ENCODE peak calls at places on chromosome 9, in six cellular contexts. E, J, Z, Q, D and G are unnamed samples.

GRCh38 chr9:135928731-135929655 is 21.6 kb upstream of the CAMSAP1 start:
- DNase-seq in E (no peak), J (no peak), Z (no peak), Q (no peak), D (no peak), G (no peak)

GRCh38 chr9:120383999-120384924 is 195.7 kb downstream of the CDK5RAP2 start:
- DNase-seq in E (no peak), J (no peak), Z (peak), Q (peak), D (peak), G (no peak)

GRCh38 chr9:99778308-99778707 is 43.4 kb upstream of the NR4A3 start:
- DNase-seq in E (no peak), J (peak), Z (peak), Q (peak), D (peak), G (no peak)

GRCh38 chr9:120668399-120668798 is 45.9 kb downstream of the MEGF9 start:
- DNase-seq in E (no peak), J (no peak), Z (no peak), Q (no peak), D (no peak), G (no peak)

GRCh38 chr9:112020680-112021596 is 124.3 kb downstream of the UGCG start:
- DNase-seq in E (no peak), J (no peak), Z (no peak), Q (peak), D (peak), G (peak)

GRCh38 chr9:96519095-96519494 is 69.1 kb downstream of the HABP4 start:
- DNase-seq in E (no peak), J (no peak), Z (no peak), Q (no peak), D (no peak), G (no peak)

GRCh38 chr9:124708070-124708469 is 63.0 kb downstream of the NR6A1 start:
- DNase-seq in E (no peak), J (no peak), Z (no peak), Q (no peak), D (peak), G (peak)

GRCh38 chr9:88041447-88041846 is 67.1 kb upstream of the CDK20 start:
- DNase-seq in E (no peak), J (no peak), Z (no peak), Q (peak), D (peak), G (no peak)

GRCh38 chr9:124010665-124011321 is 775 bp upstream of the LHX2 start:
- DNase-seq in E (peak), J (peak), Z (no peak), Q (peak), D (peak), G (no peak)

GRCh38 chr9:113042884-113043657 is 13.5 kb downstream of the ZFP37 start:
- DNase-seq in E (no peak), J (no peak), Z (no peak), Q (peak), D (peak), G (peak)

GRCh38 chr9:27227192-27227591 is 69.8 kb downstream of the EQTN start:
- DNase-seq in E (no peak), J (no peak), Z (peak), Q (peak), D (no peak), G (peak)

GRCh38 chr9:98263080-98263479 is 7.6 kb upstream of the TBC1D2 start:
- DNase-seq in E (no peak), J (no peak), Z (no peak), Q (peak), D (no peak), G (peak)

GRCh38 chr9:93567271-93567959 is 9.0 kb upstream of the PHF2 start:
- DNase-seq in E (peak), J (peak), Z (no peak), Q (peak), D (no peak), G (no peak)

GRCh38 chr9:80030801-80031200 is 459.0 kb downstream of the TLE4 start:
- DNase-seq in E (no peak), J (no peak), Z (no peak), Q (no peak), D (peak), G (peak)

GRCh38 chr9:18786936-18787658 is 245.9 kb downstream of the SAXO1 start:
- DNase-seq in E (no peak), J (no peak), Z (peak), Q (peak), D (peak), G (no peak)

GRCh38 chr9:116269250-116269649 is 115.7 kb downstream of the PAPPA start:
- DNase-seq in E (peak), J (no peak), Z (peak), Q (peak), D (peak), G (no peak)

GRCh38 chr9:37972346-37972745 is 68.4 kb upstream of the SLC25A51 start:
- DNase-seq in E (no peak), J (no peak), Z (no peak), Q (peak), D (peak), G (no peak)

GRCh38 chr9:112558978-112559377 is 72.4 kb downstream of the KIAA1958 start:
- DNase-seq in E (no peak), J (no peak), Z (no peak), Q (no peak), D (no peak), G (no peak)

GRCh38 chr9:113898151-113898550 is 22.0 kb downstream of the ZNF618 start:
- DNase-seq in E (no peak), J (no peak), Z (no peak), Q (no peak), D (no peak), G (no peak)

GRCh38 chr9:88812938-88813670 is 178.2 kb upstream of the S1PR3 start:
- DNase-seq in E (no peak), J (no peak), Z (no peak), Q (no peak), D (no peak), G (no peak)

GRCh38 chr9:123322771-123323481 is 33.1 kb upstream of the CRB2 start:
- DNase-seq in E (peak), J (no peak), Z (no peak), Q (no peak), D (no peak), G (no peak)

GRCh38 chr9:79107911-79108676 is 463.7 kb upstream of the TLE4 start:
- DNase-seq in E (no peak), J (no peak), Z (no peak), Q (peak), D (peak), G (no peak)

GRCh38 chr9:116160676-116161571 is 7.3 kb downstream of the PAPPA start:
- DNase-seq in E (no peak), J (no peak), Z (no peak), Q (no peak), D (no peak), G (no peak)

GRCh38 chr9:2420488-2421056 is 201.0 kb upstream of the VLDLR start:
- DNase-seq in E (no peak), J (no peak), Z (no peak), Q (no peak), D (no peak), G (no peak)

GRCh38 chr9:121783523-121784507 is 132.4 kb downstream of the DAB2IP start:
- DNase-seq in E (no peak), J (no peak), Z (no peak), Q (no peak), D (no peak), G (peak)
- H3K4me3 ChIP-seq in E (no peak), J (no peak), Z (no peak), Q (no peak), D (no peak), G (no peak)

DNA sequence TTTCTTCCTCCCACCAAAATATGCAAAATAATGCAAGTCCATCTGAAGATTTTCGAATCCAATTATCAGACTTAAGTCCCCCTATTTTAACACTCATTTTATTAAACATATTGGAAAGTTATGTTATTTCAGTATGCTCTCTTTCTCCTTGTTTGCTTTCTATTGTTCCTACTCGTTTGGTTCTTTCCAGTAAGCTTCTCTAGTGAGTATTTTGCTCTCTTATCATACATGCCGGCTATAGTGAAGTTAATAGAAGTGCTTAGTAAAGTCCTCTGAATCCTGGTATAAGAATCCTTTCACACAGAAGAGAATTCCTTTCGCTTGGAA is 496 bp downstream of the ALDH1A1 start:
- DNase-seq in E (no peak), J (no peak), Z (no peak), Q (no peak), D (no peak), G (no peak)
- H3K27ac ChIP-seq in E (no peak), J (no peak), Z (no peak), Q (no peak), D (no peak), G (no peak)

DNA sequence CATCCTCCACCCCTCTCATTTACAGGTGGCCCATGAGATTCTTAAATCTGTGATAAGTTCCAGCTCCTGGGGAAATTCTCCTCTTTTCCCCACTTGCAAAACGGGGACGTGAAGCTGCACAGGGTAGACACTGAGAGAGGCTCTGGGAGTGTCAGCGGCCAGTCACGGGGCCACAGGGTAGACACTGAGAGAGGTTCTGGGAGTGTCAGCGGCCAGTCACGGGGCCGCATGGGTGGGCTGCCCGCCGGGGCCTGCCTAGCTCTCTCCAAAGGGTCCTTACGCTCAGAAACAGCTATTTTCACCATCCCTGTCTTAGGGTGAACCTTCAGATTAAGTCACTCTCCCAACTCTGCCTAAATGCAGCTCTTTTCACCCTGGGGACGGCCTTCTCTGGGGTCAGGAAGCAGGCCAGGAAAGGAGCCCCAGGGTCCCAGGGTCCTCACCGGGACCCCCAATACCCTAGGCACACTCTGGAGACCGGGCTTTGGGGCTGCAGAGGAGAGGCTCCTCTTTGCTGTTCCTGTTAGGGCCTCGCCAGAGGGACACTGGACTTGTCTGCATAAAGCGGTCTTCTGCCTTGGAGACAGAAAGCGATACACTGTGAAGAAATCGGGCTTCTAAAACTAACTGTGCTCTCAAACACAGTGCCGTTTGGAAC is 1.5 kb downstream of the FAM78A start:
- DNase-seq in E (no peak), J (no peak), Z (no peak), Q (no peak), D (no peak), G (no peak)
- H3K4me3 ChIP-seq in E (peak), J (no peak), Z (no peak), Q (no peak), D (no peak), G (no peak)

GRCh38 chr9:110650261-110650660 is 18.3 kb upstream of the MUSK start:
- DNase-seq in E (peak), J (no peak), Z (peak), Q (peak), D (peak), G (peak)

GRCh38 chr9:110655723-110656641 is 12.6 kb upstream of the MUSK start:
- DNase-seq in E (no peak), J (no peak), Z (peak), Q (peak), D (no peak), G (no peak)

GRCh38 chr9:110648698-110649097 is 19.9 kb upstream of the MUSK start:
- DNase-seq in E (no peak), J (no peak), Z (no peak), Q (no peak), D (no peak), G (no peak)

DNA sequence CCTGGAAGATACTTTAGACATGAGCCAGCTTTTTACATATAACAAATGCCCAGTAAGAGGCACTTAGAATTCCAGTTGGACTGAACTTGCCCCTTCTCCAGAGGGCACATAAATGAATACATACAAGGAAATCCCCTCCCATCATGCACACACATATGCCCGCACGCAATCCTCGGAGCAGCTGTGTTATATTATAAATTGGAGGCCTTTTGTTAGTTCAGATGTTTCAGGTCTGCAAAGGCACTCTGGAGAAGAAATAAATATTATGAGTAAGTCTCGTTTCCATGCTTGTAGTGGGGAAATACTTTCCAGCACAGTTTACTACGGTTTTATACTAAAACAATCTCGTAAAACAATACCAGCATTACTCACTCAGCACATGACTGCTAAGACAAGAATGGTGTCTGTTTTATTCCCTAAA is 17.6 kb upstream of the MUSK start:
- DNase-seq in E (no peak), J (no peak), Z (peak), Q (peak), D (peak), G (peak)
- H3K27ac ChIP-seq in E (no peak), J (no peak), Z (peak), Q (peak), D (peak), G (peak)

GRCh38 chr9:78074385-78075291 is 43.0 kb upstream of the GNAQ start:
- DNase-seq in E (no peak), J (no peak), Z (no peak), Q (peak), D (peak), G (no peak)
- H3K4me3 ChIP-seq in E (no peak), J (no peak), Z (no peak), Q (no peak), D (no peak), G (no peak)

DNA sequence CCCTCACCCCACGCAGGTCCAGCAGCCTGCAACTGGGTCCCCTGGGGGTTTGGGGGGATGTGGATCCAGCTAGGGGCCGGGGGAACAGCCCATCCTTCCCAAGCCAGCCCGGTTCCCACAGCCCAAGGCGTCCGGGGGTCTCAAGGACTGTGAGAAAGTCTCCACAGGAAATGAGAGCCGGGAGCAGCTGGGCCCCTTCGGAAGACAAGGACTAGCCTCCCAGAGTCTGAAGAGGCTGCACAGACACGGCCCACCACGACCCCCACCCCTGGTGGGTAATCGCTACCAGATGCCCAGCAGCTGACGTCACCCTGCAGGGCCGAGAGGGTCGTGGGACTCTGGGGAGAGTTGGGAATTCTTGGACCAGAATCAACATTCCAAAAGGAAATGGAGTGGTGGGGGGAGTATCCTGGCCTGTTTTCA is 10.5 kb downstream of the SH2D3C start:
- DNase-seq in E (no peak), J (no peak), Z (peak), Q (no peak), D (peak), G (no peak)
- H3K27ac ChIP-seq in E (peak), J (no peak), Z (peak), Q (no peak), D (peak), G (no peak)

GRCh38 chr9:137070201-137070905 is at the start of gene SAPCD2:
- DNase-seq in E (peak), J (peak), Z (peak), Q (peak), D (peak), G (peak)
- H3K4me3 ChIP-seq in E (peak), J (peak), Z (peak), Q (peak), D (peak), G (peak)

GRCh38 chr9:133134419-133135190 is 13.6 kb upstream of the RALGDS start:
- DNase-seq in E (no peak), J (no peak), Z (no peak), Q (peak), D (no peak), G (no peak)
- H3K27ac ChIP-seq in E (peak), J (peak), Z (peak), Q (peak), D (peak), G (peak)

GRCh38 chr9:128102196-128102595 is 25.3 kb downstream of the PTGES2 start:
- DNase-seq in E (no peak), J (no peak), Z (no peak), Q (no peak), D (no peak), G (no peak)

GRCh38 chr9:128101231-128101641 is 26.3 kb downstream of the PTGES2 start:
- DNase-seq in E (no peak), J (no peak), Z (no peak), Q (no peak), D (no peak), G (no peak)

GRCh38 chr9:128100581-128100980 is 26.9 kb downstream of the PTGES2 start:
- DNase-seq in E (no peak), J (no peak), Z (no peak), Q (no peak), D (no peak), G (no peak)

GRCh38 chr9:128102861-128103588 is 24.5 kb downstream of the PTGES2 start:
- DNase-seq in E (no peak), J (no peak), Z (no peak), Q (no peak), D (no peak), G (no peak)

GRCh38 chr9:128101690-128102089 is 25.8 kb downstream of the PTGES2 start:
- DNase-seq in E (no peak), J (no peak), Z (no peak), Q (no peak), D (no peak), G (no peak)
- H3K4me3 ChIP-seq in E (no peak), J (no peak), Z (no peak), Q (no peak), D (no peak), G (no peak)

DNA sequence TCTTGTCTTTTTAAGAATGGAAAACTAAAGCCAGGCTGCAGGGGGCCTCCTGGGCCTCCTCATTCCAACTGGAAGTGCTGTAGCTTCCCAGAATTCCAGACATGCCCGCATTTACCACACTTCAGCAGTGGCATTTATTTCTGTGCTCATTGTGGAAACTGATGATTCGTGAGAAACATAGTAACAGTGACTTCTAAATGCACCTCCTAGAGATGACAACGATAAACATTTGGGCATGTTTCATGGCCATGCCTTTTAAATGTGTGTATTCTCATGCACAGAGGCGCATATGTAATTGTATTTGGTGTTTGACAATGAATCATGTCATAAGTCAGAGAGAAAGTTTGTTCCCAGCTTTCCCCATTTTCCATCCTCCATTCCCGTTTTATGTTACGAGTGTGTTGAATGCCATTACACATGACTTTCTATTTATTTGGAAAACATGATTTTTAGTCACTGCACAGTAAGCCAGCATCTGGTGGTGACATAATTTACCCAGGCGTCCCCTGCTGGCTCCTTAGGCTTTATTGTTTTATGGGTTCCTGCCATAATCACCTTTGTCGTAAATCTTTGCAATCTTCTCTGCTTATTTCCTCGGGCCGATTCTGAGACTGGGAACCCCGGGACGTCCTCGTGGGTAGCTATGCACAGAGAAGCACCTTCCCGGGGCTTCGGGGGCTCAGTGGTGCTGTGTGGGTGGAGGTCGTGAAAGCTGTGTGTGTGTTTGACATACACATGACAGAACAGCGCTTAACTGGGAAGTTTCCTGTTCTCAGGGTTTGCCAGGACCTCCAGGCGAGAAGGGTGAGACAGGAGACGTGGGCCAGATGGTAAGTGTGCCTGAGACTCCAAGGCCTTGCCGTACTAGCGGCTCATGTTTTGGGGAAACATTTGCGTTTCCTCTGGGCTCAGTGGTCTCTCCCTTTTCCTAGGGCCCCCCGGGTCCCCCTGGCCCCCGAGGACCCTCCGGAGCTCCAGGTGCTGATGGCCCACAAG is 68.6 kb upstream of the FCN2 start:
- DNase-seq in E (no peak), J (no peak), Z (peak), Q (peak), D (peak), G (peak)
- H3K27ac ChIP-seq in E (no peak), J (no peak), Z (peak), Q (peak), D (peak), G (peak)